ENCODE peak calls at places on chromosomes 2 and 18, in six cellular contexts. U is stomach, N is lower leg skin, H is IMR-90, L is ovary, I is gastrocnemius medialis. F is an unnamed sample.
A peak's percentile ranks its signal among the peaks of the same experiment; 100 is the strongest.

GRCh38 chr2:84912984-84913383 is 7.5 kb downstream of the TMSB10 start:
- DNase-seq in H (no peak), I (no peak), L (no peak), U (no peak), N (no peak), F (no peak)

GRCh38 chr2:48829036-48829435 is 73.5 kb upstream of the LHCGR start:
- DNase-seq in I (no peak), L (no peak), N (no peak), H (peak; percentile 82), U (no peak), F (no peak)

GRCh38 chr18:12886498-12887126 is 2.6 kb upstream of the PTPN2 start:
- DNase-seq in H (no peak), L (no peak), U (no peak), N (no peak), I (no peak), F (no peak)

GRCh38 chr18:46563317-46563716 is 93.7 kb downstream of the LOXHD1 start:
- DNase-seq in N (no peak), I (no peak), L (no peak), H (no peak), U (no peak), F (no peak)

GRCh38 chr18:43758734-43759133 is 481.4 kb upstream of the SYT4 start:
- DNase-seq in N (no peak), U (no peak), H (no peak), L (no peak), I (no peak), F (no peak)

GRCh38 chr18:79512461-79513380 is 117.0 kb downstream of the NFATC1 start:
- DNase-seq in H (no peak), U (peak; percentile 23), N (peak; percentile 70), I (peak; percentile 4), L (peak; percentile 17), F (peak; percentile 14)

GRCh38 chr2:179561702-179562101 is 297.1 kb upstream of the SESTD1 start:
- DNase-seq in I (no peak), N (no peak), U (no peak), H (no peak), L (no peak), F (no peak)

GRCh38 chr18:68083131-68083530 is 566.6 kb upstream of the DSEL start:
- DNase-seq in U (no peak), N (no peak), H (peak; percentile 93), L (no peak), I (no peak), F (no peak)

GRCh38 chr2:25851740-25852503 is 26.4 kb downstream of the ASXL2 start:
- DNase-seq in L (no peak), N (no peak), U (no peak), I (no peak), H (peak; percentile 93), F (no peak)

GRCh38 chr18:30376515-30376914 is 666.0 kb downstream of the DSC3 start:
- DNase-seq in L (no peak), I (no peak), H (no peak), N (no peak), U (no peak), F (no peak)

GRCh38 chr2:70132244-70133126 is 45.2 kb downstream of the PCBP1 start:
- DNase-seq in I (peak; percentile 89), U (peak; percentile 55), H (peak; percentile 63), L (peak; percentile 42), N (no peak), F (peak; percentile 62)

GRCh38 chr18:9827856-9828793 is 57.6 kb upstream of the TXNDC2 start:
- DNase-seq in H (peak; percentile 100), I (peak; percentile 35), N (peak; percentile 82), U (peak; percentile 56), L (no peak), F (peak; percentile 78)

GRCh38 chr2:43146083-43146482 is 80.3 kb downstream of the ZFP36L2 start:
- DNase-seq in L (no peak), U (no peak), I (no peak), H (no peak), N (no peak), F (no peak)

GRCh38 chr2:193824474-193824873 is 1629.7 kb upstream of the TMEFF2 start:
- DNase-seq in H (no peak), L (no peak), I (no peak), U (no peak), N (no peak), F (no peak)

GRCh38 chr2:10079192-10079930 is 850 bp downstream of the CYS1 start:
- DNase-seq in U (no peak), H (peak; percentile 58), L (peak; percentile 70), I (no peak), N (no peak), F (no peak)

GRCh38 chr2:227472265-227473018 is 486 bp downstream of the AGFG1 start:
- DNase-seq in U (peak; percentile 37), I (peak; percentile 19), N (peak; percentile 89), H (no peak), L (peak; percentile 52), F (peak; percentile 35)

GRCh38 chr2:230627806-230628724 is 84.6 kb upstream of the CAB39 start:
- DNase-seq in U (peak; percentile 47), L (peak; percentile 35), H (peak; percentile 78), N (no peak), I (no peak), F (no peak)

GRCh38 chr2:34012728-34013302 is 413.7 kb upstream of the FAM98A start:
- DNase-seq in L (peak; percentile 31), I (no peak), H (peak; percentile 23), U (peak; percentile 60), N (no peak), F (peak; percentile 57)

GRCh38 chr2:69449906-69450305 is 12.7 kb upstream of the NFU1 start:
- DNase-seq in H (peak; percentile 62), N (no peak), U (no peak), L (no peak), I (no peak), F (no peak)

DNA sequence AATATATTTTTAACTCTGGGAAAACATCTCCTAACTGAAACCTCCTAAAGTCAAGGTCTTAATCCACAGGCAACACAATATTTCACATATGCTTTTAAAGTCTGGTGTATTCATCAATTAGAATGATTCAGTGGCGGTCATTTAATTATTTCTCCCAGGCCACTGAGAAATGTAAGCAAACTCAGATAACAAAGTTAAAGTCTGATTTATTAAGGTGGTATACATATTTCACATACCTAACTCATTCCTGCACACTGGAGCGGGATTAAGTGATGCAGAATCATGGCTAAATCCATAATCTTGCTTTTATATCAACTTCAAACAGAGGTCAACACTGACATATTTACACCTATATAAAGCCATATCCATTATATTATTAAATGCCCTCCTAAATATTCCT is 43.7 kb downstream of the FRZB start:
- DNase-seq in H (no peak), N (no peak), L (no peak), I (no peak), U (no peak), F (no peak)
- TF ChIP-seq POLR2A in H (no peak), N (no peak), L (no peak), I (no peak), U (no peak), F (no peak)

GRCh38 chr2:177212895-177213856 is 582 bp downstream of the HNRNPA3 start:
- DNase-seq in I (peak; percentile 92), N (peak; percentile 98), U (peak; percentile 95), H (peak; percentile 87), L (peak; percentile 90), F (peak; percentile 92)
- TF ChIP-seq POLR2A in I (no peak), N (no peak), U (no peak), H (peak; percentile 66), L (peak; percentile 6), F (no peak)

GRCh38 chr2:100522430-100522829 is 40.4 kb upstream of the PDCL3 start:
- DNase-seq in L (no peak), H (no peak), N (no peak), I (no peak), U (no peak), F (no peak)

GRCh38 chr2:100518801-100519200 is 44.0 kb upstream of the PDCL3 start:
- DNase-seq in I (no peak), U (no peak), N (no peak), L (no peak), H (no peak), F (no peak)

GRCh38 chr2:100517556-100517955 is 45.2 kb upstream of the PDCL3 start:
- DNase-seq in I (no peak), N (no peak), U (no peak), H (no peak), L (no peak), F (no peak)

GRCh38 chr2:100524331-100524730 is 38.5 kb upstream of the PDCL3 start:
- DNase-seq in I (no peak), U (no peak), H (peak; percentile 58), N (no peak), L (no peak), F (no peak)

GRCh38 chr2:100520224-100520623 is 42.6 kb upstream of the PDCL3 start:
- DNase-seq in L (no peak), U (no peak), I (no peak), H (no peak), N (no peak), F (no peak)
- TF ChIP-seq POLR2A in L (no peak), U (no peak), I (no peak), H (no peak), N (no peak), F (no peak)

GRCh38 chr2:213232649-213233437 is 51.4 kb upstream of the SPAG16 start:
- DNase-seq in N (no peak), H (peak; percentile 29), U (no peak), L (no peak), I (no peak), F (peak; percentile 51)
- TF ChIP-seq POLR2A in N (no peak), H (no peak), U (no peak), L (no peak), I (no peak), F (no peak)

DNA sequence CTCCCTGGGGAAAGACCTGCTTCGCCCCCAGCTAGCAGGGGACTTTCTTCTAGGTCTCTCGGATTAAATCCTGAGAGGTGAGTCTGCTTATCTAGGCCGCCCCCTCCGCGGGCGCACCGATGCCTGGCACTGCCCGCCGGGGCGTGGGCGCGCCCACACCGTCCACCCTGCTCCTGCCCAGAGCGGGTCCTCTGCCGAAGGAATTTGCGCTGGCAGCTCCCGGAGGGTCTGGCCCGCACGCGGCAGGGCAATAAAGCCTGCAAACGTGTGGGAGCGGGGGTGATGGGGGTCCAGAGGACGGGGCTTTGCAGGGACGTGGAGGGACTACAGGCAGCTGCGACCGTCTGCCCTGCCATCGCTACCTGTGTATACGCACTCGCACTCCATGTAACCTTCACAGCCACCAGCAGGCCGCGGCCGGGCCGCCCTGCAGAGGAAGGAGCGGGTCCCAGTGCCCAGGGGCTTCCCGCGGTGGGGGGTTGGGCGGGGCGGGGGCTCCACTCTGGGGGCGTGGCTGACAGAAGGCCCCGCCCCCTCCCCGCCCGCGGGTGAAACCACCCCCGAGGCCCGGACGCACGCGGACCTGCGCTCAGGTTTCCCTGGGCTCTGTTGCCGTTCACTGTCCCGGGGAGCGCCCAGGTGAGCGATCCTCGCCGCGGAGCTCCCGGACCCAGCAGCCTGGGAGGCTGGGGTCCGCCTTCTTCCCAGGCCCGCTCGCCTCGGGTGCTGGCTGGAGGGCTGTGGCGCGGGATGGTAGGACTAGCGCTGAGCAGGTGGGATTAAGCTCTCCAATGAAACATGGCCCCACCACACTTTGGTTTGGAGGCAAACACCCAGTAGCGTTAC is 174.5 kb upstream of the HS6ST1 start:
- DNase-seq in I (no peak), N (peak; percentile 61), U (peak; percentile 8), H (no peak), L (no peak), F (peak; percentile 7)
- TF ChIP-seq POLR2A in I (no peak), N (no peak), U (no peak), H (no peak), L (no peak), F (no peak)

F was measured in Peyer's patch.